ENCODE peak calls at places on chromosomes 3 and 15, in nine cellular contexts. M is pancreas; C is RWPE1; T is CD8-positive, alpha-beta memory T cell; W is OCI-LY7; S is H9; Q is foreskin keratinocyte; Z is IMR-90; Y is lower lobe of right lung. V is an unnamed sample.

GRCh38 chr3:12393894-12394293 is 90.4 kb upstream of the TSEN2 start:
- DNase-seq in Z (peak; percentile 87), Q (no peak), Y (no peak), M (no peak), W (no peak), S (no peak), T (no peak), C (peak; percentile 13), V (no peak)

GRCh38 chr3:121943434-121943833 is 49.2 kb downstream of the SLC15A2 start:
- DNase-seq in S (no peak), M (no peak), C (no peak), Y (no peak), Q (peak; percentile 16), T (no peak), W (no peak), Z (no peak), V (no peak)

GRCh38 chr15:67196672-67197363 is 57.6 kb downstream of the AAGAB start:
- DNase-seq in W (no peak), M (no peak), Y (no peak), T (no peak), Q (no peak), Z (peak; percentile 93), S (no peak), C (no peak), V (no peak)

GRCh38 chr3:39814007-39814406 is 4.6 kb downstream of the MYRIP start:
- DNase-seq in W (no peak), S (no peak), Q (no peak), C (no peak), Z (no peak), T (no peak), Y (no peak), M (no peak), V (no peak)

GRCh38 chr3:100844063-100844936 is 135.0 kb downstream of the TFG start:
- DNase-seq in W (no peak), M (no peak), Y (no peak), Z (peak; percentile 26), C (peak; percentile 56), T (no peak), S (no peak), Q (peak; percentile 93), V (no peak)

GRCh38 chr3:134027631-134028030 is 2.1 kb downstream of the SLCO2A1 start:
- DNase-seq in Q (no peak), S (no peak), C (no peak), M (no peak), Y (no peak), W (no peak), T (no peak), Z (no peak), V (no peak)

GRCh38 chr15:84915011-84915958 is 30.8 kb downstream of the SLC28A1 start:
- DNase-seq in M (no peak), Y (peak; percentile 60), Z (peak; percentile 86), C (peak; percentile 91), S (peak; percentile 60), W (peak; percentile 16), T (no peak), Q (peak; percentile 67), V (peak; percentile 52)

GRCh38 chr3:149215474-149215873 is 6.2 kb downstream of the CP start:
- DNase-seq in T (no peak), Q (no peak), S (no peak), W (no peak), Y (no peak), Z (no peak), C (no peak), M (no peak), V (no peak)

GRCh38 chr3:131285456-131285855 is 96.1 kb upstream of the NUDT16 start:
- DNase-seq in M (no peak), S (no peak), T (no peak), Y (no peak), Z (no peak), W (no peak), Q (no peak), C (no peak), V (no peak)

GRCh38 chr3:128297401-128298138 is 144.3 kb downstream of the EEFSEC start:
- DNase-seq in M (peak; percentile 12), Y (no peak), T (no peak), Z (peak; percentile 21), C (peak; percentile 38), Q (peak; percentile 15), W (no peak), S (peak; percentile 18), V (no peak)

GRCh38 chr15:70057931-70058641 is 39.6 kb downstream of the TLE3 start:
- DNase-seq in C (no peak), Q (no peak), T (no peak), W (no peak), Z (no peak), M (peak; percentile 51), Y (peak; percentile 36), S (no peak), V (no peak)

GRCh38 chr15:90367578-90367977 is 15.5 kb downstream of the ZNF774 start:
- DNase-seq in T (no peak), C (no peak), Q (no peak), W (no peak), Z (peak; percentile 54), Y (no peak), S (no peak), M (no peak), V (no peak)

GRCh38 chr3:30319713-30320112 is 286.7 kb upstream of the TGFBR2 start:
- DNase-seq in Y (no peak), M (no peak), S (peak; percentile 56), C (peak; percentile 41), T (peak; percentile 54), Q (no peak), Z (peak; percentile 57), W (peak; percentile 52), V (peak; percentile 58)

GRCh38 chr3:115052906-115053305 is 94.2 kb downstream of the ZBTB20 start:
- DNase-seq in Y (no peak), Q (no peak), T (no peak), C (no peak), M (no peak), Z (no peak), W (no peak), S (no peak), V (no peak)

DNA sequence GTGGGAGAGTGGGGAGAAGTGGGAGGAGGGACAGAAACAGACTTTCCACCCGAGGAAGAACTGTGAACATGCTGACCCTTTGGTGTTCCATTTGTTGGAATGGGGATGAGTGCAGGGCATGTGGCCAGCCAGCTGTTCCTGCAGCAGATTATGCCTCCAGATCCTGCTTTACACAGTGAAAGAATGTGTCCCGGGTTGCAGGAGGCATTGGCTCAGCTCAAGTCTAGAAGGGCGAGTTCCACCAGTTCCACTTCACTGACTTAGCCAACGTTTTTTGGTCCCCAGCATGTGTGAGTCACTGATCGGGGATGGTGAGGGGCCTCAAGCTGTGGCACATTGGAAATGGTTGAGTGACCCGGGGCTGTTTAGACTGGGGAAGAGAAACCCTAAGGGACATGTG is 307.0 kb upstream of the ROPN1 start:
- DNase-seq in Z (no peak), C (no peak), W (peak; percentile 70), S (no peak), M (no peak), Q (no peak), Y (no peak), T (no peak), V (no peak)
- H3K27ac ChIP-seq in Z (no peak overlapping the region), C (no peak overlapping the region), W (peak overlapping the region; percentile 49), S (no peak overlapping the region), M (no peak overlapping the region), Q (no peak overlapping the region), Y (no peak overlapping the region), T (no peak overlapping the region), V (no peak overlapping the region)

DNA sequence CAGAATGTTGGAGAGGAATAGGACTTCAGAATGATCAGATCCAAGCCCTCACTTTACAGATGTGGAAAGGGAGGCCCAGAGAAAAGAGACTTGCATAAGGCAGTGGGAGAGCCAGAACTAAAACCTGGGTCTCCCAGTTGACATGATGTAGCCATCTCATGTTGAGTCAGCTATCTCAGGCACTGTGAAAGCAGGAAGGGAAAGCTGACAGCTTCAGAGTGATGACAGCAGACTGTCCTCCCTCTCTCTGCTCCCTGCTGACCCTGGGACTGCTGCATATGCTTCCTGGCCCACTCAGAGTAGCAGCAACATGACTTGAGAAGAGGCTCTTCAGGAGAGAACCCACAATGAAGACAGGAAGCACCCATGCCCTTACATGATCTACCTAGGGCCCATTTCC is 14.7 kb downstream of the FHIT start:
- DNase-seq in Z (no peak), M (no peak), Y (no peak), Q (no peak), S (no peak), C (no peak), T (no peak), W (no peak), V (no peak)
- H3K27ac ChIP-seq in Z (no peak overlapping the region), M (no peak overlapping the region), Y (no peak overlapping the region), Q (no peak overlapping the region), S (no peak overlapping the region), C (no peak overlapping the region), T (no peak overlapping the region), W (no peak overlapping the region), V (no peak overlapping the region)

GRCh38 chr3:19934098-19934566 is at the start of gene EFHB:
- DNase-seq in T (no peak), W (no peak), M (no peak), C (peak; percentile 9), Q (peak; percentile 27), Z (peak; percentile 10), S (peak; percentile 92), Y (peak; percentile 71), V (peak; percentile 16)

GRCh38 chr3:19932422-19932821 is 1.6 kb downstream of the EFHB start:
- DNase-seq in W (no peak), S (no peak), Z (no peak), Q (no peak), T (no peak), C (no peak), M (no peak), Y (no peak), V (no peak)

GRCh38 chr3:19931767-19932188 is 2.2 kb downstream of the EFHB start:
- DNase-seq in T (no peak), W (no peak), Y (no peak), S (no peak), Q (no peak), C (no peak), Z (no peak), M (no peak), V (no peak)

GRCh38 chr3:19931180-19931692 is 2.8 kb downstream of the EFHB start:
- DNase-seq in Y (no peak), T (no peak), W (no peak), Z (no peak), M (no peak), Q (no peak), S (no peak), C (no peak), V (no peak)
- H3K27ac ChIP-seq in Y (no peak overlapping the region), T (no peak overlapping the region), W (no peak overlapping the region), Z (no peak overlapping the region), M (no peak overlapping the region), Q (no peak overlapping the region), S (no peak overlapping the region), C (no peak overlapping the region), V (no peak overlapping the region)

DNA sequence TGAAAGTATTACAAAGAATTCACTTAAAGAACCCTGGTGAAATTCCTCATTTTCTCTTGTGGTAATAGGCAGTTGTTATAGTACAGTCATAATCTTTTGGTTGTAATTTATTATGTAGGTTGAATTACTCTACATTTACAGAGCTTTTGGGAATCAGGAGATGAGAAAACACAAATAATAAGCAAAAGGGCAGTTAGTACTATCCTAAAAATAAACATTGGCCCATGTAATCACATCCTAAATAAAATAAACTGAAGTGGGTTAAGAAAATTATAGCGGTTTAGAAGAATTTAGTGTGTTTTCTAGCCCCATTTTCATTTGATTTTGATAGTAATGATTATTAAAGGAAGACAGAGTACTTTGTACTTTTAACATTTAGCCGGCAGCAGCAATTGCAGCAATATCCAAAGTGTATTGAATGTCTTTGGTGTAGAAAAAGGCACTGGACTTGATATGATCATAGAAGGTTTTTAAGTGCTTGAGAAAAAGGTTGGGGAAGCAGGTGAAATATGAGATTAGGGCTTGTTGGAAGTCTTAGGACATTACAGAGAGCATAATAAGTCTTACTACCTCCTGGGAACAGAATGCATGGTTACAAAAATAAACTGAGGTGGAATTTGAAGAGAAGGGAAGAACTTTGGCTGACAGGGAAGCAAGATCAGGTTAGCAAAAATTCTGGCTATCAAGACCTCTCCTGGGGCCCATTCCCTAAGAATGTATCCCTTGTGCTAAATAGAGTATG is 79.9 kb downstream of the MBNL1 start:
- DNase-seq in W (no peak), S (no peak), T (no peak), Q (no peak), M (no peak), C (no peak), Y (no peak), Z (peak; percentile 45), V (no peak)
- H3K27ac ChIP-seq in W (no peak overlapping the region), S (no peak overlapping the region), T (no peak overlapping the region), Q (no peak overlapping the region), M (no peak overlapping the region), C (no peak overlapping the region), Y (no peak overlapping the region), Z (no peak overlapping the region), V (no peak overlapping the region)